ENCODE peak calls at places on chromosomes 3 and 15, in four cellular contexts. S, V, G and Q are unnamed samples.

GRCh38 chr3:174051191-174051590 is 653.6 kb downstream of the NLGN1 start:
- DNase-seq in S (no peak), V (no peak), G (no peak), Q (no peak)

GRCh38 chr3:37375184-37376120 is 201.1 kb upstream of the LRRFIP2 start:
- DNase-seq in S (peak), V (no peak), G (no peak), Q (no peak)

GRCh38 chr15:69665641-69666091 is 213.0 kb downstream of the RPLP1 start:
- DNase-seq in S (peak), V (no peak), G (no peak), Q (no peak)

GRCh38 chr15:99408236-99409096 is 157.2 kb downstream of the LRRC28 start:
- DNase-seq in S (no peak), V (no peak), G (no peak), Q (no peak)

GRCh38 chr15:44729394-44729913 is 6.9 kb upstream of the TRIM69 start:
- DNase-seq in S (no peak), V (peak), G (no peak), Q (no peak)

GRCh38 chr3:42668403-42668740 is 14.9 kb downstream of the ZBTB47 start:
- DNase-seq in S (no peak), V (no peak), G (no peak), Q (no peak)

GRCh38 chr3:155019576-155019975 is 60.5 kb upstream of the MME start:
- DNase-seq in S (no peak), V (no peak), G (no peak), Q (no peak)

GRCh38 chr15:47427463-47427862 is 289.8 kb upstream of the SEMA6D start:
- DNase-seq in S (no peak), V (no peak), G (no peak), Q (no peak)

GRCh38 chr3:9690451-9691450 is 12.9 kb upstream of the CPNE9 start:
- DNase-seq in S (peak), V (peak), G (peak), Q (peak)

GRCh38 chr3:55708242-55708641 is 221.1 kb upstream of the WNT5A start:
- DNase-seq in S (no peak), V (no peak), G (no peak), Q (no peak)

GRCh38 chr3:13644341-13645082 is 95.6 kb downstream of the FBLN2 start:
- DNase-seq in S (no peak), V (no peak), G (no peak), Q (no peak)

GRCh38 chr3:124809039-124809438 is 78.1 kb downstream of the ITGB5 start:
- DNase-seq in S (no peak), V (no peak), G (no peak), Q (no peak)

GRCh38 chr15:51629612-51630011 is 7.0 kb upstream of the DMXL2 start:
- DNase-seq in S (peak), V (no peak), G (no peak), Q (no peak)

GRCh38 chr3:36700537-36701248 is 63.7 kb downstream of the DCLK3 start:
- DNase-seq in S (peak), V (peak), G (no peak), Q (peak)

GRCh38 chr3:97895216-97895615 is 73.4 kb downstream of the CRYBG3 start:
- DNase-seq in S (no peak), V (no peak), G (peak), Q (no peak)

GRCh38 chr15:94206463-94207167 is 24.7 kb upstream of the MCTP2 start:
- DNase-seq in S (peak), V (no peak), G (no peak), Q (no peak)

GRCh38 chr3:109702252-109702651 is 364.9 kb upstream of the DPPA4 start:
- DNase-seq in S (peak), V (no peak), G (no peak), Q (no peak)

GRCh38 chr3:18649666-18650363 is 224.7 kb upstream of the SATB1 start:
- DNase-seq in S (no peak), V (no peak), G (peak), Q (peak)

GRCh38 chr3:129584631-129585030 is 21.8 kb downstream of the PLXND1 start:
- DNase-seq in S (no peak), V (no peak), G (no peak), Q (no peak)

GRCh38 chr15:25900426-25900825 is 37.3 kb upstream of the ATP10A start:
- DNase-seq in S (no peak), V (no peak), G (no peak), Q (no peak)

GRCh38 chr3:71111784-71112440 is 471.6 kb downstream of the FOXP1 start:
- DNase-seq in S (peak), V (no peak), G (no peak), Q (no peak)

GRCh38 chr15:49721091-49721490 is 100.2 kb downstream of the DTWD1 start:
- DNase-seq in S (no peak), V (no peak), G (no peak), Q (no peak)

GRCh38 chr15:98241032-98241554 is 280.6 kb downstream of the ARRDC4 start:
- DNase-seq in S (no peak), V (no peak), G (no peak), Q (no peak)

GRCh38 chr3:23968467-23969184 is 23.5 kb downstream of the NR1D2 start:
- DNase-seq in S (no peak), V (no peak), G (no peak), Q (no peak)

GRCh38 chr3:122992628-122993570 is 34.7 kb downstream of the SEMA5B start:
- DNase-seq in S (no peak), V (no peak), G (no peak), Q (no peak)

GRCh38 chr3:191380001-191380400 is 49.7 kb upstream of the UTS2B start:
- DNase-seq in S (no peak), V (no peak), G (no peak), Q (no peak)

GRCh38 chr15:41984622-41985021 is 12.3 kb upstream of the EHD4 start:
- DNase-seq in S (no peak), V (no peak), G (no peak), Q (no peak)

GRCh38 chr3:185411133-185411532 is 48.2 kb downstream of the MAP3K13 start:
- DNase-seq in S (no peak), V (no peak), G (no peak), Q (no peak)

GRCh38 chr15:53716909-53717878 is 42.3 kb downstream of the WDR72 start:
- DNase-seq in S (no peak), V (no peak), G (no peak), Q (no peak)

GRCh38 chr15:42018306-42019224 is 2.3 kb downstream of the PLA2G4E start:
- DNase-seq in S (no peak), V (no peak), G (no peak), Q (no peak)

GRCh38 chr15:66721954-66722353 is 19.9 kb downstream of the SMAD6 start:
- DNase-seq in S (no peak), V (no peak), G (no peak), Q (no peak)

GRCh38 chr3:110881069-110881468 is 190.5 kb upstream of the NECTIN3 start:
- DNase-seq in S (peak), V (no peak), G (no peak), Q (no peak)

GRCh38 chr3:128081846-128082245 is 29.6 kb downstream of the SEC61A1 start:
- DNase-seq in S (no peak), V (no peak), G (no peak), Q (no peak)

GRCh38 chr3:11534011-11534782 is 109.5 kb downstream of the VGLL4 start:
- DNase-seq in S (no peak), V (no peak), G (no peak), Q (no peak)

GRCh38 chr3:135801018-135801417 is 164.5 kb upstream of the PPP2R3A start:
- DNase-seq in S (no peak), V (no peak), G (no peak), Q (no peak)

GRCh38 chr3:139127101-139127500 is 82.4 kb upstream of the PRR23C start:
- DNase-seq in S (no peak), V (no peak), G (no peak), Q (no peak)

GRCh38 chr3:196788509-196788908 is 48.9 kb downstream of the PAK2 start:
- DNase-seq in S (no peak), V (no peak), G (no peak), Q (no peak)

GRCh38 chr3:99248130-99248529 is 346.6 kb upstream of the DCBLD2 start:
- DNase-seq in S (no peak), V (no peak), G (no peak), Q (no peak)

GRCh38 chr3:99240700-99241099 is 339.2 kb upstream of the DCBLD2 start:
- DNase-seq in S (no peak), V (no peak), G (no peak), Q (no peak)

GRCh38 chr3:99236576-99236975 is 335.1 kb upstream of the DCBLD2 start:
- DNase-seq in S (no peak), V (no peak), G (no peak), Q (no peak)

GRCh38 chr3:99246010-99246654 is 344.6 kb upstream of the DCBLD2 start:
- DNase-seq in S (no peak), V (no peak), G (no peak), Q (no peak)

DNA sequence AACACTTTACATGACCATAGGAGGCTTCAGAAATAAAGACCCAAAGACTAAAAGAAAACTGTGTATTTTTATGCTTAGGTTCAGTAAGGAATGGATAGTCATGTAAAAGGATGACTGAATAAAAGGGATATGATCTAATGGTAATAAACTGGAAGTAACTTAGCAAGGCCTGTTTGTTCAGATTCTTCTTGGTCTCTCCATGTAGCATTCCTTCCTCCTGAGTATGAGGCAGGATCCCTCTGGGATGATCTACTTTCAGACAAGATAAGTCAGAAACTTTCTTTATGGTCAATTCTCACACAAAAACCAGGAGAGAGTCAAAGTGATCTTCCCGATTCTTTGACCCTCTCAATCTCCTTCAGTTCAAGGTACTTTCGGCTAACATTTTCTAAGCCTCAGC is 340.8 kb upstream of the DCBLD2 start:
- DNase-seq in S (no peak), V (no peak), G (no peak), Q (no peak)
- TF ChIP-seq SPI1 in S (no peak), V (no peak), G (no peak), Q (no peak)

GRCh38 chr3:50567011-50567385 is 549 bp downstream of the C3orf18 start:
- DNase-seq in S (no peak), V (no peak), G (no peak), Q (no peak)

GRCh38 chr3:50559702-50560101 is 7.8 kb downstream of the C3orf18 start:
- DNase-seq in S (no peak), V (no peak), G (no peak), Q (no peak)

GRCh38 chr3:50563867-50564266 is 3.7 kb downstream of the C3orf18 start:
- DNase-seq in S (no peak), V (no peak), G (no peak), Q (no peak)

GRCh38 chr3:50564321-50564720 is 3.2 kb downstream of the C3orf18 start:
- DNase-seq in S (no peak), V (no peak), G (no peak), Q (no peak)

DNA sequence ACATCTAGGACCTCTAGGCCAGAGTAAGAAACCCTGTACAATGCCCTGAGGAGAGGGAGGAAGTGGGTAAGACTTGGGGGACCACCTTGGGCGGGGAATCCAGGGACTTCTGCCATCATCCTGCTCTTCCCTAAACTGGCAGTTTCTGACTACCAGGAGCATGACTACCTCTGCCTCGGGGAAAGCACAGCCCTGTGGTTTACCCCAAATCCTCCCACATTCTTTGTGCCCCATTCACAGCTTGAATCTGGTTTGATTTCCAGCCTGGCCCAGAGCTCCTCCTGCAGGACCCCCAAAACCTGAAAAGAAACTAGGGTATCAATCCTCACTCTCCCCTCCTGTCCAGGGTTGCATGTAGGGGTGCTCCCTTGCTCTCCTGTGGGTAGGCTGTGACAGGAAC is 4.7 kb downstream of the C3orf18 start:
- DNase-seq in S (no peak), V (no peak), G (no peak), Q (no peak)
- TF ChIP-seq SPI1 in S (no peak), V (no peak), G (peak), Q (no peak)

DNA sequence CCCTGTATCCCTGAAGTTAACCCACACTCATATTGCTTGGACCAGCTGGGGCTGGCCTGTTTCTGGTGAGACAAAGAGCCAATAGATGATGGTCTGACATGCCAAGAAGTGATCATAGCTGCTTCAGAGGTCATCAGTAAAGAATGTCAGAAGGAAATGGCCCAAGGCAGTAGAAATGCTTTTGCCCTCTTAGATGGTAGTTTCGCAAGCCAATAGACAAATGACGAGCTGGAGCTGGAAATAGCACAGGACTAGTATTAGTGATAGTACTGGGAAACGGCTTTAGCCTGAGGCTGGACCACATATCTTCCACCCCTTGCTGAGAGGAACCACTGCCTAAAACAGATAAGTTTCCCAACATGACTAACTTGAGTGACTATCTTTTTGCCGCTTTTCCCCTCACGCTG is 176.1 kb upstream of the THBS1 start:
- DNase-seq in S (no peak), V (peak), G (no peak), Q (no peak)
- TF ChIP-seq SPI1 in S (no peak), V (no peak), G (no peak), Q (no peak)

DNA sequence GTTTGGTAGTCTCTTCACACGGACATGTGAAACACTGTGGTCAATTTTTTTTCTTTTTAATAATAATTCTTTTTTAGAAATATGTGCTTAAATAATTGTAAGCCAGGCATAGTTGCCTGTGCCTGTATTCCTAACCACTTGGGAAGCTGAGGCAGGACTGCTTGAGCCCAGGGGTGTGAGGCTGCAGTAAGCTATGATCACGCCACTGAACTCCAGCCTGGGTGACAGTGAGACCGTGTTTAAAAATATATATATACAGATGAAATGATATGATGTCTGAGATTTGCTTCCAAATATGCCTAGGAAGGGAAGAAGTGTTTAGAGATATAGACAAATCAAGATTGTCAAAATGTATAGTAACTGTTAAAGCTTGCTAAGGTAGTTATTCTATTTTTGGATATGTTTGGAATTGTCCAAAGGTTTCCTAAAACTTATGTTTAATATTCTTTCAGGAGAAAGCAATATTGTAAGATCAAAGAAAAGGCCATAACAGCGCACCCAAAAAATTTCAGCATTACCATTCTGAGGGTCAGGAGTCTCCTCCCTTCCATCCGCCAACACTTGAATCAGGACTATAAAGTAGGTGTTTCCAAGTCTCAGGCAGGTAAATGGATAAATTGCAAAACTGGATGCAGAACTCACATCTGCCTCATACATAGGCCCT is 563 bp upstream of the SELENOT start:
- DNase-seq in S (no peak), V (no peak), G (no peak), Q (no peak)
- TF ChIP-seq SPI1 in S (no peak), V (no peak), G (no peak), Q (no peak)

DNA sequence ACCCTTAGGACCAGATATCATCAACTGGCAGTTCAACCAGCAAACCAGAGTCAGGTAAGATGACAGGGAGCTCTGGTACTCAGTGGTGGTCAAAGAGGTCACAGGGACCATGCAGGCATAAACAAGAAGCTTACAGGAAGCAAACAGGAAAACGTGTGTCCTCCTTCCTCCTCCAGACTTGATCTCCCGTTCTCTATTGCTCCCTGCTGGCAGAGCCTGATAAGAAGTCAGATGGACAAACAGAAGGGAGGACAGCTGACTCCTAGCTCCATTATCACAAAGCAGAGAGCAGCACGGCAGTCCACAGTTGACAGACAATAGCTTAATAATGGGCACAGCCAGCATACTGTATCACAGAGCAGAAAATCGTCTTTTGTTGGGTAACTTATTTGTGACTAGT is 156.5 kb upstream of the SLC2A2 start:
- DNase-seq in S (peak), V (peak), G (no peak), Q (no peak)
- TF ChIP-seq SPI1 in S (no peak), V (no peak), G (no peak), Q (no peak)

DNA sequence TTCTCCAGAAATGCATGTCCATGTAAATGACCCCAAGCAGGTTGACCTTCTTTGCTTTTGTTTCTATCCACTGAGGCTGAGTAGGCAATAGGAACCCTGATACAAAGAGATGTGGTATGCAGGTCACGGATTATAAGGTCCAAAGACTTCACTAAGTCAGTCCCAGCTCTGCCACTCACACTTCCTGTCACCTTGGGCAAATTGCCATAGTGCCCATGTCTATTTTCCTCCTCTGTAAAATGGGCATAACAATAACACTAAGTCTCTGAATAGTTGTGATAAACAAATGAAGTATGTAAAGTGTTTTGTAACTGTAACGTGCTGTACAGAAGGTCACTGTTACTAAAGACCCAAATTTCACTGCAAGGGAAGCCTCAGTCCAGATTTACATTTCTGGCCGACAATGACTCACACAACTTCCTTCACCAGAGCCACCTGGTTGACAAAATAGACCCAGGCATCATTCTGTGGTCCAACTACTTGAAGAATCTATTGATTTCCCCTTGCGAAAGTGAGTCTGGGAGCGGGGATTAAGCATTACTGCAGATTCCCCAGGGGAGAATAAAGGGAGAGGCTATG is 175.4 kb upstream of the LPP start:
- DNase-seq in S (no peak), V (no peak), G (no peak), Q (no peak)
- TF ChIP-seq SPI1 in S (no peak), V (no peak), G (no peak), Q (no peak)

DNA sequence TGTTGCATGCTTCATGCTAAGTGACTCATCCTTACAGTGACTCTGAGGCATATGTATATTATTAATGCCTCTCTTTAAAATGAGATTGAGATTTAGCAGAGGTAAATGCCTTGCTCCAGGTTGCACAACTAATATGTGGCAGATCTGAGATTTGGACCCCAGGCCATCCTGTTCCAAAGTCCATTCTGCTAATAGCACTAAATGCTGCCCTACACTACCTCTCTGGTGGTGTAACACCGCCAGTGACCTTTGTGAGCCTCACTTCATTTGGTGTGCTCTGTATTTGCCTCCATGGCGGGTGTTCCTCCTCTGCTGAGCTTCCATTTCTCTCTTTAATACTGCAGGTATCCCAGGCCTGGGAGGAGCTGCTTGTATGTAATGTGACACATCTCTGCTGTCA is 50.4 kb downstream of the GPR171 start:
- DNase-seq in S (no peak), V (no peak), G (no peak), Q (no peak)
- TF ChIP-seq SPI1 in S (no peak), V (no peak), G (no peak), Q (no peak)